ENCODE peak calls at places on chromosome 7, in six cellular contexts. One of them, this sample, is unnamed.

GRCh38 chr7:39674391-39674790 is 51.0 kb downstream of the RALA start:
- DNase-seq in Calu3: no peak
- DNase-seq in sigmoid colon: no peak
- DNase-seq in activated CD8-positive, alpha-beta T cell treated with anti-CD3 and anti-CD28 coated beads for 36 hours: no peak
- DNase-seq in keratinocyte: no peak
- DNase-seq in PC-9: no peak
- DNase-seq in this sample: no peak

GRCh38 chr7:139875821-139876241 is 46.8 kb downstream of the TBXAS1 start:
- DNase-seq in Calu3: peak; percentile 15
- DNase-seq in sigmoid colon: no peak
- DNase-seq in activated CD8-positive, alpha-beta T cell treated with anti-CD3 and anti-CD28 coated beads for 36 hours: no peak
- DNase-seq in keratinocyte: no peak
- DNase-seq in PC-9: no peak
- DNase-seq in this sample: no peak

GRCh38 chr7:133958822-133959221 is 168.3 kb upstream of the LRGUK start:
- DNase-seq in Calu3: no peak
- DNase-seq in sigmoid colon: no peak
- DNase-seq in activated CD8-positive, alpha-beta T cell treated with anti-CD3 and anti-CD28 coated beads for 36 hours: no peak
- DNase-seq in keratinocyte: no peak
- DNase-seq in PC-9: no peak
- DNase-seq in this sample: no peak

GRCh38 chr7:86846494-86847190 is 202.9 kb downstream of the GRM3 start:
- DNase-seq in Calu3: peak; percentile 43
- DNase-seq in sigmoid colon: no peak
- DNase-seq in activated CD8-positive, alpha-beta T cell treated with anti-CD3 and anti-CD28 coated beads for 36 hours: no peak
- DNase-seq in keratinocyte: no peak
- DNase-seq in PC-9: peak; percentile 4
- DNase-seq in this sample: no peak

GRCh38 chr7:20165146-20165510 is 52.1 kb downstream of the MACC1 start:
- DNase-seq in Calu3: no peak
- DNase-seq in sigmoid colon: no peak
- DNase-seq in activated CD8-positive, alpha-beta T cell treated with anti-CD3 and anti-CD28 coated beads for 36 hours: no peak
- DNase-seq in keratinocyte: no peak
- DNase-seq in PC-9: no peak
- DNase-seq in this sample: no peak

GRCh38 chr7:29734246-29734731 is 72.0 kb upstream of the WIPF3 start:
- DNase-seq in Calu3: no peak
- DNase-seq in sigmoid colon: no peak
- DNase-seq in activated CD8-positive, alpha-beta T cell treated with anti-CD3 and anti-CD28 coated beads for 36 hours: no peak
- DNase-seq in keratinocyte: no peak
- DNase-seq in PC-9: no peak
- DNase-seq in this sample: no peak

GRCh38 chr7:54964136-54964535 is 54.7 kb upstream of the EGFR start:
- DNase-seq in Calu3: no peak
- DNase-seq in sigmoid colon: no peak
- DNase-seq in activated CD8-positive, alpha-beta T cell treated with anti-CD3 and anti-CD28 coated beads for 36 hours: no peak
- DNase-seq in keratinocyte: no peak
- DNase-seq in PC-9: no peak
- DNase-seq in this sample: no peak

GRCh38 chr7:22823142-22823497 is 471 bp upstream of the TOMM7 start:
- DNase-seq in Calu3: no peak
- DNase-seq in sigmoid colon: no peak
- DNase-seq in activated CD8-positive, alpha-beta T cell treated with anti-CD3 and anti-CD28 coated beads for 36 hours: no peak
- DNase-seq in keratinocyte: no peak
- DNase-seq in PC-9: no peak
- DNase-seq in this sample: no peak

GRCh38 chr7:37448637-37449331 is at the start of gene ELMO1:
- DNase-seq in Calu3: no peak
- DNase-seq in sigmoid colon: peak; percentile 87
- DNase-seq in activated CD8-positive, alpha-beta T cell treated with anti-CD3 and anti-CD28 coated beads for 36 hours: peak; percentile 87
- DNase-seq in keratinocyte: no peak
- DNase-seq in PC-9: no peak
- DNase-seq in this sample: peak; percentile 93

GRCh38 chr7:80428161-80429054 is 83.5 kb downstream of the GNAT3 start:
- DNase-seq in Calu3: peak; percentile 13
- DNase-seq in sigmoid colon: no peak
- DNase-seq in activated CD8-positive, alpha-beta T cell treated with anti-CD3 and anti-CD28 coated beads for 36 hours: peak; percentile 3
- DNase-seq in keratinocyte: no peak
- DNase-seq in PC-9: peak; percentile 35
- DNase-seq in this sample: peak; percentile 23

GRCh38 chr7:24340727-24341126 is 56.7 kb downstream of the NPY start:
- DNase-seq in Calu3: no peak
- DNase-seq in sigmoid colon: no peak
- DNase-seq in activated CD8-positive, alpha-beta T cell treated with anti-CD3 and anti-CD28 coated beads for 36 hours: no peak
- DNase-seq in keratinocyte: no peak
- DNase-seq in PC-9: no peak
- DNase-seq in this sample: no peak

GRCh38 chr7:98073047-98073446 is 33.6 kb upstream of the LMTK2 start:
- DNase-seq in Calu3: no peak
- DNase-seq in sigmoid colon: peak; percentile 13
- DNase-seq in activated CD8-positive, alpha-beta T cell treated with anti-CD3 and anti-CD28 coated beads for 36 hours: no peak
- DNase-seq in keratinocyte: no peak
- DNase-seq in PC-9: no peak
- DNase-seq in this sample: no peak

GRCh38 chr7:150860978-150861295 is 8.6 kb downstream of the AOC1 start:
- DNase-seq in Calu3: no peak
- DNase-seq in sigmoid colon: peak; percentile 37
- DNase-seq in activated CD8-positive, alpha-beta T cell treated with anti-CD3 and anti-CD28 coated beads for 36 hours: no peak
- DNase-seq in keratinocyte: no peak
- DNase-seq in PC-9: no peak
- DNase-seq in this sample: no peak

GRCh38 chr7:22331704-22332103 is 25.2 kb downstream of the RAPGEF5 start:
- DNase-seq in Calu3: no peak
- DNase-seq in sigmoid colon: no peak
- DNase-seq in activated CD8-positive, alpha-beta T cell treated with anti-CD3 and anti-CD28 coated beads for 36 hours: no peak
- DNase-seq in keratinocyte: no peak
- DNase-seq in PC-9: no peak
- DNase-seq in this sample: no peak

GRCh38 chr7:53602817-53603418 is 567.5 kb downstream of the POM121L12 start:
- DNase-seq in Calu3: no peak
- DNase-seq in sigmoid colon: no peak
- DNase-seq in activated CD8-positive, alpha-beta T cell treated with anti-CD3 and anti-CD28 coated beads for 36 hours: no peak
- DNase-seq in keratinocyte: peak; percentile 78
- DNase-seq in PC-9: peak; percentile 56
- DNase-seq in this sample: no peak

GRCh38 chr7:110962374-110962773 is 128.6 kb upstream of the LRRN3 start:
- DNase-seq in Calu3: no peak
- DNase-seq in sigmoid colon: no peak
- DNase-seq in activated CD8-positive, alpha-beta T cell treated with anti-CD3 and anti-CD28 coated beads for 36 hours: no peak
- DNase-seq in keratinocyte: no peak
- DNase-seq in PC-9: no peak
- DNase-seq in this sample: no peak

GRCh38 chr7:116173051-116174028 is 37.0 kb upstream of the TES start:
- DNase-seq in Calu3: peak; percentile 38
- DNase-seq in sigmoid colon: no peak
- DNase-seq in activated CD8-positive, alpha-beta T cell treated with anti-CD3 and anti-CD28 coated beads for 36 hours: peak; percentile 27
- DNase-seq in keratinocyte: no peak
- DNase-seq in PC-9: peak; percentile 26
- DNase-seq in this sample: peak; percentile 40

DNA sequence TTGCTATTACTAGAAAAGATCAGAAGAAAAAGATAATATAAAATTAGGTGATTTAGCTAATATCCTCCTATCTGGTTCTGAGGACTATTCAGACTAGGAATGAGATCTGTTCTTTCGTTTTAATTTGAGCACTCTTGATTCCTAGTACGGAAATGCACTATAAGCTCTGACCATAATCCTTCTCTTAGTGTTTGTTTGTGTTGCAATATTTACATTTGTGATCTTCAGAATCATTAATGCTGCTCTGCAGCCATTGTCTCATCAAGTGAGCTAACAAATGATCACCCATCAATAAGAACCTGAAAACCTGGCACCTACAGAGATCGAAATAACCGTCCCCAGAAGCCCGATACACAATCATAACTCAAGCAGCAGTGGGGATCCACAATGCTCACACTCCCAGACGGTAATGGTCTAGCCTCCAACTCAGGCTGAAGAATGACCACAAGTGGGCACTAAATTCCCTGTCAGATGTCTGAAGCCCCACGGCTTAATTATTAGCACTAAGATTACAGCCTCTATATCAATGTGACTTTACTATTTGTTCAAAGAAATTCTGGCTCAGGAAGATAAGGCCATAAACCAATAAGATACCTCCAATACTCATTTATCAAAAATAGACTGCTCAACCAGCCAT is 156.0 kb upstream of the NFE2L3 start:
- DNase-seq in Calu3: peak; percentile 23
- DNase-seq in sigmoid colon: no peak
- DNase-seq in activated CD8-positive, alpha-beta T cell treated with anti-CD3 and anti-CD28 coated beads for 36 hours: no peak
- DNase-seq in keratinocyte: no peak
- DNase-seq in PC-9: no peak
- DNase-seq in this sample: no peak
- TF ChIP-seq CTCF in Calu3: no peak
- TF ChIP-seq CTCF in sigmoid colon: no peak
- TF ChIP-seq CTCF in activated CD8-positive, alpha-beta T cell treated with anti-CD3 and anti-CD28 coated beads for 36 hours: no peak
- TF ChIP-seq CTCF in keratinocyte: no peak
- TF ChIP-seq CTCF in PC-9: peak; percentile 48
- TF ChIP-seq CTCF in this sample: no peak

GRCh38 chr7:7642081-7642480 is 1.5 kb downstream of the UMAD1 start:
- DNase-seq in Calu3: no peak
- DNase-seq in sigmoid colon: no peak
- DNase-seq in activated CD8-positive, alpha-beta T cell treated with anti-CD3 and anti-CD28 coated beads for 36 hours: no peak
- DNase-seq in keratinocyte: no peak
- DNase-seq in PC-9: peak; percentile 12
- DNase-seq in this sample: no peak

GRCh38 chr7:7640221-7641128 is at the start of gene UMAD1:
- DNase-seq in Calu3: peak; percentile 99
- DNase-seq in sigmoid colon: peak; percentile 99
- DNase-seq in activated CD8-positive, alpha-beta T cell treated with anti-CD3 and anti-CD28 coated beads for 36 hours: peak; percentile 99
- DNase-seq in keratinocyte: peak; percentile 84
- DNase-seq in PC-9: peak; percentile 99
- DNase-seq in this sample: peak; percentile 88

GRCh38 chr7:7639421-7639820 is 1.1 kb upstream of the UMAD1 start:
- DNase-seq in Calu3: no peak
- DNase-seq in sigmoid colon: no peak
- DNase-seq in activated CD8-positive, alpha-beta T cell treated with anti-CD3 and anti-CD28 coated beads for 36 hours: peak; percentile 7
- DNase-seq in keratinocyte: no peak
- DNase-seq in PC-9: no peak
- DNase-seq in this sample: no peak

GRCh38 chr7:7639847-7640220 is 718 bp upstream of the UMAD1 start:
- DNase-seq in Calu3: peak; percentile 5
- DNase-seq in sigmoid colon: no peak
- DNase-seq in activated CD8-positive, alpha-beta T cell treated with anti-CD3 and anti-CD28 coated beads for 36 hours: peak; percentile 71
- DNase-seq in keratinocyte: no peak
- DNase-seq in PC-9: no peak
- DNase-seq in this sample: peak; percentile 30

DNA sequence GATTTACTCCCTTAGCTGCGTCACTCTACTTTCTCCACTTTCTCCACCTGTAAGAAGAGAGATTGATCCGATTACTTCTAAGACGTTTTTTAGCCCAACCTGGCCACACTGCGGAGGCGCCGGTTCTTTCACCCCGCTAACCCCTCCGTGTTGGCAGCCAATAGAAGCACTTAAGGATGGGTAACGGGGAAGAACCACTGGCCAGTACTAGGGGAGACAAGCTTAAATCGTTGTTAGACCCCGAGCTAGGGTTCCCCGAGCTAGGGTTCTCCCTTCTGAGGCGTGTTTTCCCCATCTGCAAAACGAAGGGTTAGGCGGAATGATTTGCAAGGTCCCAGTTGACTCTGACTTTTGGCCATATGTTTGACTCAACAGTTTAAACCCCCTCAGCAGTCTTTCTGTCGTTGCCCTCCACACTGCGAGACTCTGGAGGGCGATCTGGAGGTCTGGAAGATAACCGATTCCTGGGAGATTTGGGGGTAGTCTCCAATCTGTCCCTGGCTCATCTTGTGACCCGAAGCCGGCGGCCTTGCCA is 644 bp downstream of the UMAD1 start:
- DNase-seq in Calu3: no peak
- DNase-seq in sigmoid colon: no peak
- DNase-seq in activated CD8-positive, alpha-beta T cell treated with anti-CD3 and anti-CD28 coated beads for 36 hours: no peak
- DNase-seq in keratinocyte: no peak
- DNase-seq in PC-9: no peak
- DNase-seq in this sample: no peak
- TF ChIP-seq CTCF in Calu3: no peak
- TF ChIP-seq CTCF in sigmoid colon: no peak
- TF ChIP-seq CTCF in activated CD8-positive, alpha-beta T cell treated with anti-CD3 and anti-CD28 coated beads for 36 hours: no peak
- TF ChIP-seq CTCF in keratinocyte: no peak
- TF ChIP-seq CTCF in PC-9: no peak
- TF ChIP-seq CTCF in this sample: no peak

DNA sequence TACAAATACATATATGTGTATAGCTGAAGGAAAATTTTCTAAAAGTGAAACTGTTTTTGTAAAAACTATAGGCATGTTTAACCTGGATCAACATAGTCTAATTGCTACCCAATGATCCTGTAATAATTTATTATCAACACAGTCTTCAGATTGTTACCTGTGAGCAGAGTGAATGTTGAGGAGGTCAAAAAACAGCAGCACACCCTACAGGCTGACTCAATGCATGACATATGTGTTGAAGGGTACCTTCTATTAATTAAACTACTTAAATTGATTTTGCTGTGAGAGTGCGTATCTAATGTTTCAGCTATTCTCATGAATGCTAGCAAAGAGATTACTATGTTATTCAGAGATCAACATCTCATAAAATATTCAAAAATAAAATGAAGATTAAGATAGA is 411.4 kb downstream of the TNS3 start:
- DNase-seq in Calu3: peak; percentile 32
- DNase-seq in sigmoid colon: no peak
- DNase-seq in activated CD8-positive, alpha-beta T cell treated with anti-CD3 and anti-CD28 coated beads for 36 hours: no peak
- DNase-seq in keratinocyte: no peak
- DNase-seq in PC-9: no peak
- DNase-seq in this sample: no peak
- TF ChIP-seq CTCF in Calu3: peak; percentile 56
- TF ChIP-seq CTCF in sigmoid colon: no peak
- TF ChIP-seq CTCF in activated CD8-positive, alpha-beta T cell treated with anti-CD3 and anti-CD28 coated beads for 36 hours: no peak
- TF ChIP-seq CTCF in keratinocyte: peak; percentile 54
- TF ChIP-seq CTCF in PC-9: peak; percentile 60
- TF ChIP-seq CTCF in this sample: no peak

GRCh38 chr7:131336956-131337355 is 9.3 kb downstream of the MKLN1 start:
- DNase-seq in Calu3: no peak
- DNase-seq in sigmoid colon: no peak
- DNase-seq in activated CD8-positive, alpha-beta T cell treated with anti-CD3 and anti-CD28 coated beads for 36 hours: no peak
- DNase-seq in keratinocyte: no peak
- DNase-seq in PC-9: no peak
- DNase-seq in this sample: no peak

GRCh38 chr7:131335639-131336400 is 8.1 kb downstream of the MKLN1 start:
- DNase-seq in Calu3: no peak
- DNase-seq in sigmoid colon: no peak
- DNase-seq in activated CD8-positive, alpha-beta T cell treated with anti-CD3 and anti-CD28 coated beads for 36 hours: no peak
- DNase-seq in keratinocyte: no peak
- DNase-seq in PC-9: no peak
- DNase-seq in this sample: no peak

GRCh38 chr7:131341690-131342089 is 14.0 kb downstream of the MKLN1 start:
- DNase-seq in Calu3: no peak
- DNase-seq in sigmoid colon: no peak
- DNase-seq in activated CD8-positive, alpha-beta T cell treated with anti-CD3 and anti-CD28 coated beads for 36 hours: no peak
- DNase-seq in keratinocyte: no peak
- DNase-seq in PC-9: no peak
- DNase-seq in this sample: no peak

GRCh38 chr7:131338990-131339389 is 11.3 kb downstream of the MKLN1 start:
- DNase-seq in Calu3: no peak
- DNase-seq in sigmoid colon: no peak
- DNase-seq in activated CD8-positive, alpha-beta T cell treated with anti-CD3 and anti-CD28 coated beads for 36 hours: no peak
- DNase-seq in keratinocyte: no peak
- DNase-seq in PC-9: no peak
- DNase-seq in this sample: no peak

DNA sequence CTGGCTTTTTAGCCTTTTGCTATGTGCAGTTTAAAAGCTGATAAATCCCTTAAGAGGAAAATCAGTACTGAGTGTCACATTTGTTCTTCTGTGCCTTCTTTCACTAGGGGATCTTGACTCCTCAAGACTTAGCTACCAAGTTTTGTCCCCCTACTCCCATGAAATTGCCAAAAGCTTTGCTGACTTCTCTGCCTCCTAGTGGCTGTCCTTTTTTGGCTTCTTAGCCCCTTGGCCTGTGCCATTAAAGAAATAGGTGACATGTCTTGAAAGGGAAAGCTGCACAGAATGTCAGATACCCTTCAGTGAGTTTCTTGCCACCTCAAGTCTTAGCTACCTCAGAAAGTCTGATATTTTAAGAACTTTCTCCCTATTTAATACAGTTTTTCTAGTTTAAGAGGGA is 10.5 kb downstream of the MKLN1 start:
- DNase-seq in Calu3: no peak
- DNase-seq in sigmoid colon: no peak
- DNase-seq in activated CD8-positive, alpha-beta T cell treated with anti-CD3 and anti-CD28 coated beads for 36 hours: no peak
- DNase-seq in keratinocyte: no peak
- DNase-seq in PC-9: no peak
- DNase-seq in this sample: no peak
- TF ChIP-seq CTCF in Calu3: no peak
- TF ChIP-seq CTCF in sigmoid colon: no peak
- TF ChIP-seq CTCF in activated CD8-positive, alpha-beta T cell treated with anti-CD3 and anti-CD28 coated beads for 36 hours: no peak
- TF ChIP-seq CTCF in keratinocyte: no peak
- TF ChIP-seq CTCF in PC-9: no peak
- TF ChIP-seq CTCF in this sample: no peak